ENCODE peak calls at places on chromosome 15, in nine cellular contexts. W is NCI-H774; C is thoracic aorta; A is EH; T is stimulated activated CD4-positive, alpha-beta T cell treated with anti-CD3 and anti-CD28 coated beads, Interleukin-1b, Interleukin-23, amount 100 ng/mL, for 4 hours; L is sciatic nerve; V is NCI-H226; P is brain microvascular endothelial cell; X is NCI-H1694 treated with DMSO at 0.1 percent for 48 hours. R is an unnamed sample.

GRCh38 chr15:43511012-43511885 is 6.2 kb upstream of the MAP1A start:
- DNase-seq in P (no peak), T (no peak), V (no peak), X (peak), L (no peak), C (no peak), W (no peak), A (peak), R (no peak)

GRCh38 chr15:57527382-57528091 is 64.2 kb upstream of the MYZAP start:
- DNase-seq in T (no peak), X (peak), A (peak), L (no peak), C (no peak), W (peak), V (peak), P (peak), R (peak)

GRCh38 chr15:88985547-88986393 is 72.6 kb upstream of the MFGE8 start:
- DNase-seq in C (no peak), W (no peak), P (no peak), X (no peak), T (no peak), V (no peak), L (no peak), A (no peak), R (no peak)

GRCh38 chr15:65416845-65417416 is 5.8 kb downstream of the IGDCC4 start:
- DNase-seq in X (no peak), P (no peak), C (no peak), W (no peak), L (no peak), T (no peak), A (peak), V (no peak), R (no peak)

GRCh38 chr15:81480645-81481053 is 106.6 kb upstream of the TMC3 start:
- DNase-seq in W (peak), T (no peak), A (peak), C (no peak), L (no peak), P (peak), X (peak), V (peak), R (peak)

GRCh38 chr15:38128389-38128788 is 124.2 kb upstream of the SPRED1 start:
- DNase-seq in W (no peak), L (no peak), X (no peak), A (peak), V (peak), P (no peak), T (no peak), C (no peak), R (no peak)

GRCh38 chr15:88912500-88912921 is 668 bp downstream of the MFGE8 start:
- DNase-seq in P (no peak), X (no peak), A (peak), V (no peak), L (no peak), T (no peak), W (no peak), C (no peak), R (no peak)

GRCh38 chr15:64251121-64251520 is 88.3 kb upstream of the PPIB start:
- DNase-seq in L (no peak), P (no peak), V (no peak), T (no peak), W (no peak), C (no peak), X (no peak), A (peak), R (peak)

GRCh38 chr15:73803806-73804205 is 50.7 kb upstream of the INSYN1 start:
- DNase-seq in A (no peak), V (no peak), W (no peak), P (no peak), C (no peak), T (no peak), L (no peak), X (no peak), R (no peak)

GRCh38 chr15:83123529-83123928 is 16.1 kb downstream of the TM6SF1 start:
- DNase-seq in C (no peak), W (peak), P (no peak), L (no peak), A (no peak), V (no peak), T (no peak), X (no peak), R (no peak)

GRCh38 chr15:38504680-38505467 is 50.9 kb downstream of the FAM98B start:
- DNase-seq in L (no peak), T (no peak), X (no peak), P (no peak), A (no peak), C (no peak), W (no peak), V (peak), R (no peak)

GRCh38 chr15:48046813-48047483 is 73.8 kb upstream of the SLC24A5 start:
- DNase-seq in W (peak), A (no peak), L (no peak), V (no peak), P (no peak), C (no peak), X (no peak), T (no peak), R (no peak)

GRCh38 chr15:85725564-85725963 is 69.2 kb downstream of the KLHL25 start:
- DNase-seq in W (no peak), P (no peak), X (no peak), V (no peak), A (no peak), C (no peak), T (no peak), L (no peak), R (no peak)

GRCh38 chr15:37219211-37219701 is 118.9 kb upstream of the MEIS2 start:
- DNase-seq in P (no peak), V (no peak), W (no peak), X (no peak), C (no peak), T (no peak), A (no peak), L (no peak), R (no peak)

GRCh38 chr15:72155635-72156616 is 37.7 kb downstream of the SENP8 start:
- DNase-seq in A (peak), W (peak), L (peak), X (peak), C (peak), T (peak), V (peak), P (peak), R (peak)

GRCh38 chr15:97979131-97979502 is 18.6 kb downstream of the ARRDC4 start:
- DNase-seq in X (no peak), V (no peak), L (no peak), P (no peak), A (no peak), C (no peak), W (no peak), T (no peak), R (no peak)

GRCh38 chr15:57509965-57510364 is 81.7 kb upstream of the MYZAP start:
- DNase-seq in V (no peak), L (no peak), A (no peak), C (no peak), X (no peak), T (no peak), P (no peak), W (peak), R (no peak)

GRCh38 chr15:51936119-51936478 is 35.5 kb downstream of the LEO1 start:
- DNase-seq in P (no peak), A (no peak), X (no peak), V (no peak), C (no peak), W (no peak), L (no peak), T (no peak), R (no peak)

GRCh38 chr15:63977102-63977501 is 69.2 kb downstream of the DAPK2 start:
- DNase-seq in V (no peak), T (no peak), X (no peak), P (no peak), W (no peak), A (no peak), L (no peak), C (no peak), R (no peak)

GRCh38 chr15:93020976-93021772 is 67.8 kb downstream of the RGMA start:
- DNase-seq in W (no peak), T (no peak), L (no peak), P (no peak), X (no peak), C (no peak), A (no peak), V (no peak), R (no peak)

GRCh38 chr15:25767356-25768151 is 95.6 kb downstream of the ATP10A start:
- DNase-seq in W (no peak), P (no peak), X (no peak), A (no peak), C (no peak), V (no peak), L (no peak), T (no peak), R (no peak)

GRCh38 chr15:50135123-50135541 is 16.1 kb upstream of the ATP8B4 start:
- DNase-seq in W (no peak), T (no peak), A (peak), V (no peak), X (no peak), P (peak), C (no peak), L (no peak), R (no peak)

GRCh38 chr15:66461917-66462316 is 35.6 kb downstream of the SNAPC5 start:
- DNase-seq in P (no peak), W (no peak), A (peak), T (no peak), V (no peak), C (no peak), X (no peak), L (no peak), R (no peak)

GRCh38 chr15:52714968-52715367 is 35.8 kb upstream of the ATOSA start:
- DNase-seq in X (no peak), A (no peak), L (no peak), T (no peak), C (no peak), P (no peak), V (no peak), W (no peak), R (no peak)

GRCh38 chr15:96869122-96869521 is 538.6 kb downstream of the NR2F2 start:
- DNase-seq in X (no peak), T (no peak), L (no peak), V (peak), W (no peak), C (no peak), P (peak), A (no peak), R (no peak)

GRCh38 chr15:69080203-69080957 is 65.9 kb downstream of the NOX5 start:
- DNase-seq in T (no peak), P (no peak), A (peak), W (peak), X (no peak), V (peak), L (no peak), C (no peak), R (no peak)

GRCh38 chr15:56537881-56538280 is 72.9 kb upstream of the MNS1 start:
- DNase-seq in W (no peak), V (no peak), P (no peak), A (no peak), C (no peak), X (peak), L (no peak), T (no peak), R (no peak)

GRCh38 chr15:29266052-29266572 is 3.5 kb downstream of the NSMCE3 start:
- DNase-seq in L (no peak), V (no peak), X (no peak), W (no peak), C (no peak), P (no peak), A (no peak), T (no peak), R (no peak)

GRCh38 chr15:40150163-40150925 is 10.5 kb upstream of the BUB1B start:
- DNase-seq in W (peak), C (no peak), P (peak), A (peak), X (no peak), V (peak), L (no peak), T (no peak), R (no peak)

GRCh38 chr15:52789601-52790165 is 453 bp downstream of the ONECUT1 start:
- DNase-seq in A (peak), V (no peak), T (no peak), L (no peak), P (no peak), W (no peak), C (no peak), X (no peak), R (no peak)

GRCh38 chr15:65812467-65812866 is 20.4 kb upstream of the DENND4A start:
- DNase-seq in W (no peak), P (no peak), L (no peak), V (no peak), A (no peak), T (no peak), X (no peak), C (no peak), R (no peak)

GRCh38 chr15:58087870-58088269 is 22.4 kb upstream of the ALDH1A2 start:
- DNase-seq in X (no peak), V (no peak), W (no peak), C (no peak), P (no peak), A (no peak), T (no peak), L (no peak), R (no peak)

GRCh38 chr15:34691024-34691423 is 63.8 kb downstream of the GJD2 start:
- DNase-seq in P (peak), C (no peak), V (peak), A (peak), W (no peak), X (no peak), T (no peak), L (no peak), R (peak)

GRCh38 chr15:49876401-49877038 is 242.5 kb downstream of the ATP8B4 start:
- DNase-seq in A (no peak), V (peak), L (no peak), X (no peak), P (no peak), T (no peak), C (no peak), W (peak), R (no peak)

GRCh38 chr15:33618300-33618699 is 307.5 kb downstream of the RYR3 start:
- DNase-seq in W (no peak), C (no peak), A (no peak), T (no peak), X (no peak), P (no peak), V (no peak), L (no peak), R (no peak)

GRCh38 chr15:31393441-31394091 is 66.9 kb downstream of the KLF13 start:
- DNase-seq in W (no peak), P (no peak), A (no peak), L (no peak), C (no peak), V (no peak), T (no peak), X (no peak), R (no peak)

GRCh38 chr15:73994912-73995622 is 551 bp downstream of the PML start:
- DNase-seq in V (peak), T (no peak), L (no peak), W (no peak), C (no peak), P (no peak), X (no peak), A (peak), R (no peak)

R was measured in AG04450.